ENCODE peak calls at places on chromosomes 6 and 20, in five cellular contexts. R is nephron progenitor cell; X is activated CD8-positive, alpha-beta T cell treated with anti-CD3 and anti-CD28 coated beads for 36 hours; J is CD8-positive, alpha-beta T cell; A is H54. Z is an unnamed sample.

GRCh38 chr6:152821525-152821924 is 70.9 kb downstream of the VIP start:
- DNase-seq in X (no peak), R (no peak), A (no peak), J (no peak), Z (no peak)

GRCh38 chr20:35269055-35269781 is 8.7 kb downstream of the MMP24OS start:
- DNase-seq in A (peak), X (peak), R (peak), J (peak), Z (peak)

GRCh38 chr20:44787299-44787698 is 23.0 kb downstream of the RIMS4 start:
- DNase-seq in R (no peak), X (no peak), J (no peak), A (no peak), Z (no peak)

GRCh38 chr20:46807998-46808397 is 86.6 kb upstream of the EYA2 start:
- DNase-seq in J (no peak), A (no peak), X (no peak), R (no peak), Z (no peak)

GRCh38 chr6:44737829-44738528 is 350.5 kb downstream of the CDC5L start:
- DNase-seq in R (no peak), X (no peak), J (no peak), A (no peak), Z (peak)

GRCh38 chr20:62793757-62794006 is 2.6 kb upstream of the MRGBP start:
- DNase-seq in A (no peak), X (no peak), R (no peak), J (no peak), Z (no peak)

GRCh38 chr6:157879873-157880254 is 56.8 kb downstream of the SNX9 start:
- DNase-seq in J (no peak), A (no peak), X (no peak), R (no peak), Z (no peak)

GRCh38 chr6:82704048-82704447 is 340.4 kb downstream of the TPBG start:
- DNase-seq in R (no peak), X (no peak), A (no peak), J (no peak), Z (no peak)

GRCh38 chr6:30350519-30350918 is 5.6 kb downstream of the RPP21 start:
- DNase-seq in R (no peak), J (no peak), A (no peak), X (no peak), Z (no peak)

GRCh38 chr20:9099372-9099771 is 30.5 kb downstream of the PLCB4 start:
- DNase-seq in J (no peak), A (no peak), X (no peak), R (no peak), Z (no peak)

GRCh38 chr6:36376183-36376582 is 11.3 kb downstream of the ETV7 start:
- DNase-seq in R (no peak), X (no peak), J (no peak), A (no peak), Z (no peak)